ENCODE peak calls at places on chromosomes 5 and 9, in six cellular contexts. L, N, R, F, I and E are unnamed samples.
A peak's percentile ranks its signal among the peaks of the same experiment; 100 is the strongest.

GRCh38 chr5:118326496-118327045 is 661.8 kb downstream of the DTWD2 start:
- DNase-seq in L (no peak), N (peak; percentile 3), R (no peak), F (no peak), I (peak; percentile 1), E (peak; percentile 8)

GRCh38 chr5:179912386-179912785 is 4.7 kb upstream of the TBC1D9B start:
- DNase-seq in L (no peak), N (no peak), R (no peak), F (no peak), I (no peak), E (no peak)

GRCh38 chr9:124869986-124870560 is 8.1 kb downstream of the ARPC5L start:
- DNase-seq in L (no peak), N (peak; percentile 51), R (no peak), F (no peak), I (peak; percentile 32), E (peak; percentile 48)

GRCh38 chr5:28542968-28543367 is 1504.6 kb upstream of the CDH9 start:
- DNase-seq in L (no peak), N (peak; percentile 5), R (no peak), F (no peak), I (peak; percentile 75), E (peak; percentile 69)

GRCh38 chr9:133135193-133135745 is 14.2 kb upstream of the RALGDS start:
- DNase-seq in L (no peak), N (peak; percentile 81), R (no peak), F (no peak), I (peak; percentile 97), E (peak; percentile 76)

GRCh38 chr9:126415741-126416370 is 89.2 kb downstream of the MVB12B start:
- DNase-seq in L (no peak), N (no peak), R (no peak), F (no peak), I (no peak), E (no peak)

GRCh38 chr9:81562221-81563019 is 126.9 kb downstream of the TLE1 start:
- DNase-seq in L (no peak), N (peak; percentile 78), R (no peak), F (peak; percentile 77), I (peak; percentile 89), E (peak; percentile 86)

GRCh38 chr9:130707225-130707976 is 13.8 kb downstream of the EXOSC2 start:
- DNase-seq in L (no peak), N (peak; percentile 79), R (no peak), F (no peak), I (peak; percentile 63), E (peak; percentile 81)

GRCh38 chr9:99057665-99058625 is 47.0 kb upstream of the TGFBR1 start:
- DNase-seq in L (no peak), N (peak; percentile 85), R (no peak), F (no peak), I (peak; percentile 52), E (peak; percentile 55)

GRCh38 chr9:2502760-2503159 is 118.8 kb upstream of the VLDLR start:
- DNase-seq in L (no peak), N (no peak), R (no peak), F (no peak), I (no peak), E (peak; percentile 26)

GRCh38 chr9:108478431-108478837 is 377.4 kb downstream of the ACTL7B start:
- DNase-seq in L (no peak), N (peak; percentile 96), R (no peak), F (no peak), I (peak; percentile 85), E (peak; percentile 97)

GRCh38 chr5:166505546-166505945 is 1785.9 kb upstream of the WWC1 start:
- DNase-seq in L (no peak), N (no peak), R (no peak), F (no peak), I (no peak), E (no peak)

GRCh38 chr5:143205879-143206193 is 197.7 kb downstream of the NR3C1 start:
- DNase-seq in L (no peak), N (no peak), R (no peak), F (no peak), I (no peak), E (no peak)

GRCh38 chr9:101727621-101728524 is 10.6 kb downstream of the GRIN3A start:
- DNase-seq in L (no peak), N (peak; percentile 3), R (no peak), F (no peak), I (peak; percentile 34), E (peak; percentile 18)

GRCh38 chr5:128062172-128062746 is 21.3 kb upstream of the SLC12A2 start:
- DNase-seq in L (no peak), N (peak; percentile 53), R (no peak), F (no peak), I (peak; percentile 58), E (peak; percentile 53)